ENCODE peak calls at places on chromosomes 3 and 15, in nine cellular contexts. R, X, D, A, Y, V, E, J and P are unnamed samples. For H3K9me3, the result is how much of the 10 kb centered on the place peaks cover.

GRCh38 chr3:149547413-149547812 is 72.9 kb downstream of the TM4SF4 start:
- DNase-seq in J (peak), A (peak), R (peak), Y (peak), X (no peak), D (no peak), V (no peak), E (peak), P (no peak)

GRCh38 chr15:37028609-37029287 is 71.6 kb downstream of the MEIS2 start:
- DNase-seq in V (no peak), E (no peak), X (peak), R (peak), Y (no peak), J (no peak), D (no peak), A (peak), P (no peak)

GRCh38 chr3:152444029-152444641 is 175.4 kb downstream of the MBNL1 start:
- DNase-seq in R (peak), Y (no peak), A (peak), D (peak), X (peak), E (peak), J (no peak), V (peak), P (peak)

GRCh38 chr3:129827765-129828164 is 65.7 kb downstream of the TMCC1 start:
- DNase-seq in J (no peak), V (no peak), A (no peak), Y (no peak), E (no peak), D (no peak), X (no peak), R (no peak), P (no peak)

GRCh38 chr3:172033392-172033791 is 6.0 kb upstream of the FNDC3B start:
- DNase-seq in Y (no peak), J (no peak), A (no peak), X (no peak), V (no peak), D (no peak), R (no peak), E (no peak), P (no peak)

GRCh38 chr3:48194446-48195071 is 6.3 kb upstream of the CDC25A start:
- DNase-seq in R (peak), Y (peak), E (peak), D (peak), A (peak), J (peak), V (peak), X (peak), P (no peak)

GRCh38 chr3:103786296-103786695 is 1351.5 kb downstream of the ZPLD1 start:
- DNase-seq in X (no peak), V (no peak), R (peak), D (no peak), J (no peak), Y (no peak), A (no peak), E (no peak), P (no peak)

GRCh38 chr15:78103406-78104118 is 11.2 kb downstream of the SH2D7 start:
- DNase-seq in Y (no peak), D (no peak), V (no peak), J (no peak), X (no peak), E (no peak), R (no peak), A (no peak), P (no peak)

GRCh38 chr15:32856753-32857152 is 138.9 kb downstream of the GREM1 start:
- DNase-seq in A (peak), Y (no peak), R (peak), D (no peak), X (peak), V (no peak), E (peak), J (no peak), P (no peak)

GRCh38 chr3:148902173-148902791 is 37.2 kb downstream of the CPA3 start:
- DNase-seq in V (no peak), J (no peak), Y (no peak), D (no peak), A (peak), E (peak), R (peak), X (peak), P (no peak)

GRCh38 chr3:49013738-49014660 is 4.4 kb downstream of the DALRD3 start:
- DNase-seq in J (no peak), E (no peak), V (no peak), X (peak), Y (peak), R (no peak), D (peak), A (peak), P (no peak)

GRCh38 chr3:101862453-101863165 is 13.3 kb downstream of the NFKBIZ start:
- DNase-seq in D (no peak), R (no peak), E (no peak), X (peak), A (no peak), V (no peak), J (no peak), Y (no peak), P (no peak)

GRCh38 chr3:69425249-69425648 is 39.4 kb upstream of the FRMD4B start:
- DNase-seq in A (peak), Y (peak), D (peak), V (peak), R (peak), E (no peak), X (peak), J (peak), P (no peak)

GRCh38 chr15:33292718-33293307 is 18.0 kb upstream of the RYR3 start:
- DNase-seq in R (peak), D (peak), A (peak), J (peak), V (peak), X (peak), Y (peak), E (peak), P (peak)

DNA sequence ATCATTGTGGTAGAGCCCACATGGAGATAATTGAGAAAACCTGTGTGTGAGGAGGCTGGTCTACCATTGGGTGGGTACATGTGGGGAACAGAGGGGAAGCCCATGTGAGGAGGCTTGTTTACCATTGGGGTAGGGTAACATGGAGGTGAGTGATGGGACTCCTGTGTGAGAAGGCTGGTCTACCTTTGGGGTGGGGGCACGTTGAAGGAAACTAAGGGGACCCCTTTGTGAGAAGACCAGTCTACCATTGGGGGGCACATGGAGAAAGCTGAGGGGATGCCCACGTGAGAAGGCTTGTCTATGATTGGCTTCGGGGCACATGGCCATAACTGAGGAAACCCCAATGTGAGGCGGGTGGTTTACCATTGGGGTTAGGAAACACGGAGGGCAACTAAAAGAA is 158.5 kb downstream of the FBLN2 start:
- DNase-seq in X (no peak), E (no peak), D (no peak), J (peak), A (no peak), R (no peak), V (no peak), Y (no peak), P (no peak)
- H3K9me3 ChIP-seq in X (under half), E (under half), D (under half), J (under half), A (under half), R (under half), V (under half), Y (under half), P (under half)

DNA sequence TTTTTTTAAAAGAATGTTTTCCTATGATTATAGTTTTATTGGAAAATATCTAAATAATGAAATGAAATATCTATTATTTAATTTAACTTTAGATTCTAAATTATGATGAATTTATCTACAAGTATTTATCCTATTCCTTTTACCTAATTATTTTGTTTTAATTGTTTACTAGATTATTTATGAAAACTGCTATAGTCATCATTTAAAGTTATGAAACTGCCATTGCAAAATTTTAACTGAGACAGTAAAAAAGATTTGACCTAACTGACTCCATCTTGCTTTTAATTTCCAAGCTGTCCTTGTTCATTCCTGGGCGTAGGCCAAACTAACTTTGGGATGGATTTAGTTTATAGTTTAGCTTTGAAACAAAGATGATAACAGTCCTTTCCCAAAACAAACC is 25.9 kb upstream of the FAM3D start:
- DNase-seq in J (no peak), V (no peak), D (no peak), A (no peak), R (no peak), Y (no peak), X (no peak), E (no peak), P (no peak)
- H3K9me3 ChIP-seq in J (under half), V (under half), D (under half), A (under half), R (under half), Y (under half), X (under half), E (under half), P (under half)

DNA sequence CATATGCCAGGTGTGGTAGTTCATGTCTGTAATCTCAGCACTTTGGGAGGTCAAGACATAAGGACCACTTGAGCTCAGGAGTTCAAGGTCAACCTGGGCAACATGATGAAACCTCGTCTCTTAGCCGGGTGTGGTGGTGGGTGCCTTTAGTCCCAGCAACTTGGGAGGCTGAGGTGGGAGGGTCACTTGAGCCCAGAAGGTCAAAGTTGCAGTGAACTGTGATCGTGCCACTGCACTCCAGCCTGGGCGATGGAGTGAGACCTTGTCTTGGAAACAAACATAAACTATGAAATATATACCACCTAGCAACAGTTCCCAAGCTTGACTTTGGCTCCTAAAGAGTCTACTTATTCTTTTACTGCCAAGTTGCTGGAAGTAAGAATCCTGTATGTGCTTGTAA is 30.9 kb downstream of the UBE3A start:
- DNase-seq in R (no peak), D (no peak), V (no peak), X (no peak), Y (no peak), A (no peak), J (no peak), E (no peak), P (no peak)
- H3K9me3 ChIP-seq in R (under half), D (under half), V (under half), X (under half), Y (under half), A (under half), J (under half), E (under half), P (under half)

DNA sequence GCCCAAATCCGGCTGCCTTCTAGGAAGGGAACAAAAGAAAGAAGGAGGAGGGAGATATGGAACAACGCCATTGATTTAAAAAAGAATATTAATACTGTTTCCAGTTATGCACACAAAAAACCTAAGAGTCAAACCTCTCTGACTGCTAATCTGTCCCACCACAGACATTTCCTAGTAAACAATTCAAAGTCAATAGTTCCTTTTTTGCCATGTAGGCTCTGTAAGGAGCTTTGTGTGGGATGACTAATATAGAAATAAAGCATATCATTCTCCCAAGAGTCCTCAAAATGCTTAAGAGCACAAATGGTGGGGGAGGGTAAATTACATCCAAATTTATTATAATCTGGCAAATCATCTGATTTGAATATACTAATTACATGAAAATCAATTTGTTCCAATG is 155.9 kb upstream of the CNTN4 start:
- DNase-seq in J (no peak), V (no peak), X (no peak), E (no peak), Y (no peak), A (no peak), R (no peak), D (no peak), P (no peak)
- H3K9me3 ChIP-seq in J (under half), V (under half), X (under half), E (under half), Y (under half), A (under half), R (under half), D (under half), P (under half)

DNA sequence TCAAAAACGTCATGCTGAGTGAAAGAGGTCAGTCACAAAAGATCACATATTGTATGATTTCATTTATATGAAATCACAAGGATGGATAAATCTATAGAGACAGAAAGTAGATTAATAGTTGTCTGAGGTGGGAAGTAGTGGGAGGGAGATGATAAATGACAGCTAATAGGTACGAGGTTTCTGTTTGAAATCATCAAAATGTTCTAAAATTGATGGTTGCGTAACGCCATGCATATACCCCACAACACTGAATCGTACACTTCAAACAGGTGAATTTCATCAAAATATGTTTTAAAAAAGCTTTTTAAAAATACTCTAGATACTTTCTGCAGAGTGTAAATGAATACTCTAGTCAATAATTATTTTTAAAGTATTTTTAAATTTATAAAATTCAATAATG is 303.0 kb upstream of the STAC start:
- DNase-seq in Y (no peak), D (no peak), X (no peak), E (no peak), J (no peak), V (no peak), A (no peak), R (no peak), P (no peak)
- H3K9me3 ChIP-seq in Y (under half), D (under half), X (under half), E (under half), J (under half), V (under half), A (under half), R (under half), P (under half)

GRCh38 chr15:25184356-25185155 is 229.8 kb downstream of the SNRPN start:
- DNase-seq in V (no peak), D (no peak), R (no peak), Y (no peak), J (no peak), X (no peak), A (no peak), E (no peak), P (no peak)
- H3K9me3 ChIP-seq in V (under half), D (under half), R (under half), Y (under half), J (under half), X (under half), A (under half), E (under half), P (half or more)

DNA sequence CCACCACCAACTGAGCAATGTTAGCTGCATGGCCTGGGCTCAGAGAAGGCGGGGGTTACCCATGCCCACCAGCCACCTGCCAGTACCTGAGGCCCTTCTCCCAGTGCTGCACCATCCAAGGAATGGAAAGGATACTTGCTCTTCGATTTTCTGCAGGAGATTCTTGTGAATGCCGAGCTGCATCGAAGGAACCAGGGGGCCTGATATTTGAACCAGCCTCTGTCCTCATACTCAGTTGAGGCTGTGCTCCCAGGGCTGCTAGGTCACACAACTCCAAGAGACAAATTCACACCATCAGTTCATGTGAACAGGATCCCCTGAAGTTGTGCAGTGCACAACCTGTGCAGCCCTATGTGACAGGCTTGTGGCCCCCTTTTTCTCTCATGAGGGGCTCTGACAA is 18.0 kb downstream of the PLA2G4F start:
- DNase-seq in R (no peak), V (no peak), E (no peak), J (no peak), D (no peak), A (no peak), X (no peak), Y (no peak), P (no peak)
- H3K9me3 ChIP-seq in R (under half), V (under half), E (under half), J (under half), D (under half), A (under half), X (under half), Y (under half), P (under half)

DNA sequence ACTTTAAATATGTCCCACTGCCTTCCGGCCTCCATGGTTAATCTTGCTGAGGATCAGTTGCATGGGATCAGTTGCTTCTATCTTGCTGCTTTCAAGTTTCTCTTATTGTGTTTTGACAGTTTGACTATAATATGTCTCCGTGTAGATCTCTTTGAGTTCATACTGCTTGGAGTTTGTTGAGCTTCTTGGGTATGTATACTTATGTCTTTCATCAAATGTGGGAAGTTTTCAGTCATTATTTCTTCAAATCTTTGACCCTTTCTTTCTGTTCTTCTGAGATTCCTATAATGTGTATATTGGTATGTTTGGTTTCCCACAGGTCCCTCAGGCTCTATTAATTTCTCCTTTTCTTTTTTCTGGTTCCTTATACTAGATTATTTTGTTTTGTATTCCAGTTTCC is 30.8 kb downstream of the PCCB start:
- DNase-seq in J (no peak), E (no peak), A (no peak), X (no peak), Y (no peak), D (no peak), V (no peak), R (no peak), P (no peak)
- H3K9me3 ChIP-seq in J (under half), E (under half), A (under half), X (under half), Y (under half), D (under half), V (under half), R (under half), P (under half)